ENCODE peak calls at places on chromosomes 5 and 9, in eight cellular contexts. R is adrenal gland, D is GM12892, B is H54, O is HCT116, W is thyroid gland, Z is A549, V is uterus. A is an unnamed sample.

GRCh38 chr9:120571443-120572257 is 8.3 kb downstream of the CDK5RAP2 start:
- DNase-seq in W (no peak), V (no peak), D (no peak), Z (peak; percentile 28), O (no peak), R (peak; percentile 58), B (no peak), A (peak; percentile 70)

GRCh38 chr9:5428794-5429528 is 8.8 kb downstream of the PLGRKT start:
- DNase-seq in W (no peak), Z (no peak), B (no peak), O (no peak), D (no peak), V (no peak), R (no peak), A (no peak)

GRCh38 chr9:130535818-130536521 is 43.4 kb upstream of the FUBP3 start:
- DNase-seq in R (peak; percentile 43), Z (no peak), V (no peak), B (no peak), W (peak; percentile 13), D (no peak), O (no peak), A (no peak)

GRCh38 chr9:108182950-108183381 is 672.8 kb downstream of the ACTL7B start:
- DNase-seq in B (peak; percentile 21), R (no peak), O (no peak), D (peak; percentile 4), V (no peak), Z (no peak), W (no peak), A (no peak)

GRCh38 chr9:134982311-134982710 is 64.6 kb upstream of the FCN1 start:
- DNase-seq in Z (no peak), V (no peak), R (no peak), W (no peak), B (no peak), D (no peak), O (no peak), A (no peak)

GRCh38 chr5:68287976-68288755 is 72.6 kb downstream of the PIK3R1 start:
- DNase-seq in B (no peak), W (peak; percentile 87), O (no peak), V (peak; percentile 72), R (peak; percentile 64), Z (peak; percentile 32), D (peak; percentile 33), A (peak; percentile 56)

GRCh38 chr5:53048248-53048647 is 59.1 kb downstream of the ITGA2 start:
- DNase-seq in Z (no peak), B (no peak), D (no peak), R (no peak), V (no peak), W (no peak), O (no peak), A (no peak)

GRCh38 chr5:93580387-93581100 is 475 bp downstream of the NR2F1-AS1 start:
- DNase-seq in B (no peak), O (no peak), W (no peak), R (no peak), Z (peak; percentile 26), D (no peak), V (no peak), A (no peak)

GRCh38 chr5:94571415-94571814 is 47.0 kb downstream of the KIAA0825 start:
- DNase-seq in W (no peak), R (no peak), Z (no peak), O (no peak), D (no peak), V (no peak), B (no peak), A (no peak)

GRCh38 chr9:121303456-121304451 is 35.8 kb downstream of the GSN start:
- DNase-seq in Z (peak; percentile 64), W (no peak), V (no peak), O (no peak), D (no peak), B (no peak), R (no peak), A (no peak)

GRCh38 chr9:126707083-126707482 is 93.4 kb downstream of the LMX1B start:
- DNase-seq in B (no peak), R (no peak), W (no peak), V (no peak), Z (no peak), O (no peak), D (no peak), A (no peak)

GRCh38 chr5:113038136-113038535 is 61.5 kb downstream of the DCP2 start:
- DNase-seq in B (no peak), O (no peak), V (no peak), W (no peak), R (no peak), Z (no peak), D (no peak), A (no peak)

GRCh38 chr9:26125693-26126092 is 447.4 kb upstream of the TUSC1 start:
- DNase-seq in B (no peak), W (no peak), D (no peak), Z (no peak), V (no peak), R (no peak), O (no peak), A (no peak)

GRCh38 chr5:78328585-78329173 is 31.7 kb upstream of the SCAMP1 start:
- DNase-seq in O (no peak), V (no peak), R (no peak), B (no peak), D (no peak), W (no peak), Z (no peak), A (no peak)

GRCh38 chr9:131174681-131175239 is 49.4 kb downstream of the NUP214 start:
- DNase-seq in R (no peak), D (no peak), Z (no peak), W (no peak), V (no peak), O (no peak), B (no peak), A (no peak)

GRCh38 chr9:90099262-90099982 is 494.6 kb downstream of the GADD45G start:
- DNase-seq in Z (peak; percentile 48), W (no peak), V (no peak), R (no peak), D (no peak), B (no peak), O (no peak), A (no peak)

GRCh38 chr5:111932207-111932606 is 175.2 kb upstream of the NREP start:
- DNase-seq in W (no peak), R (no peak), O (no peak), V (no peak), D (no peak), Z (no peak), B (no peak), A (no peak)

GRCh38 chr9:33506626-33507370 is 17.3 kb upstream of the ANKRD18B start:
- DNase-seq in V (no peak), R (peak; percentile 42), D (no peak), Z (peak; percentile 90), B (no peak), W (peak; percentile 63), O (peak; percentile 27), A (no peak)

GRCh38 chr9:33510264-33511183 is 13.5 kb upstream of the ANKRD18B start:
- DNase-seq in R (peak; percentile 69), Z (peak; percentile 67), D (no peak), W (peak; percentile 66), O (no peak), B (no peak), V (peak; percentile 47), A (peak; percentile 54)
- TF ChIP-seq POLR2A in R (peak; percentile 61), Z (peak; percentile 82), D (peak; percentile 20), W (no peak), O (peak; percentile 51), B (peak; percentile 21), V (no peak), A (no peak)

DNA sequence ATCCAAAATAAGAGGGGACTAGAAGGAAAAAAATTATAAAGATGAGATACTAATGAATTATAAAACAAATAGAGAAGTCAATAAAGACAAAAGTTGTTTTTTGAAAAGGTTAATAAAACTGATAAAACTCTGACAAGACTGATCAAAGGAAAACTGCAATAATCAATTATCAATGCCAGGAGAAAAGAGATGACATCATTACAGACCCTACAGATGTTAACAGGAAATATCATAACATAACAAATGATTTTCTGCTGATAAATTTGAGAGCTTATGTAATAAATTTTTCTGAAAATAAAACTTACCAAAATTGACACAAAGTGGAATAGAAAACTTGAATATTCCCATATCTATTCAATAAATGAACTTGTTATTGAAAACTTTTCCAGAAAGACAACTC is 34.3 kb upstream of the CEP72 start:
- DNase-seq in B (no peak), Z (no peak), R (no peak), W (no peak), O (no peak), D (no peak), V (no peak), A (no peak)
- TF ChIP-seq POLR2A in B (no peak), Z (no peak), R (no peak), W (no peak), O (no peak), D (no peak), V (no peak), A (no peak)

GRCh38 chr5:91382530-91383026 is 539 bp downstream of the ARRDC3 start:
- DNase-seq in R (no peak), O (no peak), Z (peak; percentile 51), B (no peak), W (no peak), V (no peak), D (no peak), A (peak; percentile 63)

GRCh38 chr5:91381774-91382492 is 1.2 kb downstream of the ARRDC3 start:
- DNase-seq in V (peak; percentile 66), D (peak; percentile 22), Z (peak; percentile 81), R (peak; percentile 89), B (no peak), W (peak; percentile 84), O (peak; percentile 63), A (peak; percentile 82)

GRCh38 chr5:91380491-91381133 is 2.5 kb downstream of the ARRDC3 start:
- DNase-seq in O (peak; percentile 86), D (peak; percentile 48), B (peak; percentile 70), V (peak; percentile 98), W (peak; percentile 99), Z (peak; percentile 94), R (peak; percentile 98), A (peak; percentile 98)

GRCh38 chr5:91379602-91380490 is 3.3 kb downstream of the ARRDC3 start:
- DNase-seq in V (peak; percentile 92), W (peak; percentile 91), D (peak; percentile 49), R (peak; percentile 93), B (peak; percentile 67), Z (peak; percentile 95), O (peak; percentile 64), A (peak; percentile 94)

DNA sequence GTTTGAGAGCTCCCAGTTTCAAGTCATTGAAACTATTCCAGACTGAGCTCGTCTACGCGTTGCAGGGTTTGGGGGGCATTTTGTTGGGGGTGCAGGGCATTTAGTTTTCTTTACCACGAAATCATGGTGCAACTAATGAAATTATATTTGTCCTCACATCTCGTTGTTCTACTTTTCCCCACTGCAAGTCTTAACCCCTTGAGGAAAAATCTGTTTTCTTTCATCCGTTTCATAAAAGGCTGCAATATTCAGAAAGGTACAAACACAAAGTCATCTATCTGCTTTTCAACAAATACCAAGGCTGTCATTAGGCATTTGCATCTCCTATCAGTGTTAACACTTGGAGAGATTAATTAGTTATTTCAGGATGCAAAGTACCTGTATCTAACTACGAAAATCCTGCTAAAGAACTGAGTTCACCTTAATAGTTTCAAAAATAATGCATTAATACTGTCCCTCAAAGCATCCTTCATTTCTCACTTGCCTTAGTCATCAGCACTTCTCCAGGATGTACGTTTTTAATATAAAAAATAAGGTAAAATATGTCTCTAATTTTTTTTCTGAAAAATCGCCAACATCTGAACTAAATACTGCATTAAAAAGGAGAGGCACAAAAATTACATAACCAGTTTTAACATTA is 1.9 kb downstream of the ARRDC3 start:
- DNase-seq in W (no peak), B (no peak), D (no peak), O (no peak), R (no peak), Z (no peak), V (no peak), A (no peak)
- TF ChIP-seq POLR2A in W (peak; percentile 28), B (peak; percentile 8), D (peak; percentile 63), O (peak; percentile 72), R (peak; percentile 92), Z (peak; percentile 36), V (no peak), A (peak; percentile 87)

GRCh38 chr9:94259077-94259847 is at the start of gene ZNF169:
- DNase-seq in R (peak; percentile 93), Z (peak; percentile 87), O (peak; percentile 61), B (peak; percentile 99), D (peak; percentile 92), V (peak; percentile 87), W (peak; percentile 91), A (peak; percentile 88)
- TF ChIP-seq POLR2A in R (peak; percentile 59), Z (peak; percentile 83), O (peak; percentile 36), B (peak; percentile 87), D (peak; percentile 79), V (peak; percentile 37), W (no peak), A (no peak)